ENCODE peak calls at places on chromosomes 6 and 20, in four cellular contexts. J is colonic mucosa, Y is choroid plexus epithelial cell, F is left lung. X is an unnamed sample.

GRCh38 chr20:9353916-9354276 is 160.5 kb upstream of the LAMP5 start:
- DNase-seq in F (no peak), J (no peak), Y (peak), X (no peak)

GRCh38 chr20:16533493-16533892 is 39.8 kb downstream of the KIF16B start:
- DNase-seq in J (no peak), F (no peak), Y (peak), X (no peak)

GRCh38 chr20:1816384-1817381 is 78.5 kb upstream of the SIRPA start:
- DNase-seq in J (no peak), Y (no peak), F (peak), X (no peak)

GRCh38 chr20:48148916-48149672 is 363.8 kb upstream of the SULF2 start:
- DNase-seq in J (no peak), F (no peak), Y (no peak), X (no peak)

GRCh38 chr6:139161817-139162284 is 27.0 kb downstream of the HECA start:
- DNase-seq in F (no peak), Y (no peak), J (no peak), X (no peak)

GRCh38 chr20:10217517-10218410 is 866 bp upstream of the SNAP25 start:
- DNase-seq in Y (peak), J (no peak), F (peak), X (no peak)

GRCh38 chr6:22435151-22435550 is 134.2 kb upstream of the HDGFL1 start:
- DNase-seq in Y (no peak), F (no peak), J (no peak), X (no peak)

GRCh38 chr6:45423111-45423900 is 45.6 kb upstream of the SUPT3H start:
- DNase-seq in Y (peak), F (peak), J (no peak), X (peak)

GRCh38 chr6:842141-842540 is 149.2 kb upstream of the EXOC2 start:
- DNase-seq in F (no peak), J (no peak), Y (peak), X (no peak)

GRCh38 chr6:43455034-43455747 is at the start of gene DLK2:
- DNase-seq in F (peak), J (no peak), Y (no peak), X (no peak)

GRCh38 chr6:28907394-28907793 is 16.4 kb downstream of the TRIM27 start:
- DNase-seq in J (no peak), F (no peak), Y (peak), X (no peak)

GRCh38 chr6:8705435-8706020 is 270.2 kb upstream of the SLC35B3 start:
- DNase-seq in J (no peak), Y (peak), F (no peak), X (no peak)

GRCh38 chr6:105492706-105493673 is 90.1 kb upstream of the PREP start:
- DNase-seq in F (no peak), Y (no peak), J (no peak), X (no peak)

DNA sequence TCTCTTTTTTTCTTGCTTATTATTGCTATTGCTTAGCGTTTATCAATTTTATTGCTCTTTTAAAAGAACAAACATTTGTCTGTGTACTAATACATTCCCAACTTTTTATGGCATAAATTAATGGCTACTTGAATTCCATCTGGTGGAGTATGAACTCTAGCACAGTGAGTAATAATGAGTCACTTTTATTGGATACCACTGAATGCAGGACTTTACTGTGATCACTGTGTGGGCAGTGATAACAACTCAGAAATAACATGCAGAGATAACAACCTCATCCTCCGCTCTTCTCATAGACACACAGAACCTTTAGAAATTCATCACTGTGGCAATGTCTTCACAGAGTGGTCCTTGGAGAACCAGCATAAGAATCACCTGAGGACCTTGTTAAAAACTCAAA is 174.9 kb upstream of the PRND start:
- DNase-seq in F (no peak), Y (peak), J (no peak), X (no peak)
- H3K4me3 ChIP-seq in F (no peak), Y (no peak), J (no peak), X (no peak)

GRCh38 chr6:56770011-56770520 is 127.4 kb upstream of the DST start:
- DNase-seq in F (no peak), J (no peak), Y (no peak), X (no peak)

GRCh38 chr6:56767435-56767834 is 124.7 kb upstream of the DST start:
- DNase-seq in J (no peak), F (no peak), Y (no peak), X (no peak)

GRCh38 chr6:56766806-56767178 is 124.1 kb upstream of the DST start:
- DNase-seq in Y (peak), J (no peak), F (no peak), X (no peak)

GRCh38 chr6:56766139-56766805 is 123.6 kb upstream of the DST start:
- DNase-seq in F (peak), Y (no peak), J (no peak), X (no peak)

DNA sequence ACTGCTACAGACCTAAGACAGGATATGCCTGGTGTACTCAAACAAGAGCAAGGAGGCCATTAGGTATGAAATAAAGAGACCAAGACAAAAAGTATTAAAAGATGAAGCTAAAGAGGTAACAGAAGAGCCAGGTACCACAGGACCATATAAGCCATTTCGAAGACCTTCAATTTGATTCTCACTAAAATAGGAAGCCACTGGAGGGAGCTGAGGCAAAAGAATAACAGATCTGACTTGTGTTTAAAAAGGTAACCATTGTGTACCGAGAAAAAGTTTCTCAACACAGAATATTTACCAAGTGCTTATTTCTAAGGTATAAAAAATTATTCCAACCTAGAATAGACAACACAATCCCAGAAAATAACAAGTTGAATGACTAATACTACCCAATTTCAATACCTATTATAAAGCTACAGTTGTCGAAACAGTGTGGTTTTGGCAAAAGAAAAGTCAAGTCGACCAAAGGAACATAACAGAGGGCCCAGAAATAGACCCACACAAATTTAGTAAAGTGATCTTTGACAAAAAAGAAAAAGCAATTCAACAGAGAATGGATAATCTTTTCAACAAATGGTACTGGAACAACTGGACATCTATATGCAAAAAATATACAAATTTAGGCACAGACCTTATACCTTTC is 125.3 kb upstream of the DST start:
- DNase-seq in Y (peak), F (no peak), J (no peak), X (no peak)
- TF ChIP-seq CTCF in Y (peak), F (no peak), J (no peak), X (no peak)

DNA sequence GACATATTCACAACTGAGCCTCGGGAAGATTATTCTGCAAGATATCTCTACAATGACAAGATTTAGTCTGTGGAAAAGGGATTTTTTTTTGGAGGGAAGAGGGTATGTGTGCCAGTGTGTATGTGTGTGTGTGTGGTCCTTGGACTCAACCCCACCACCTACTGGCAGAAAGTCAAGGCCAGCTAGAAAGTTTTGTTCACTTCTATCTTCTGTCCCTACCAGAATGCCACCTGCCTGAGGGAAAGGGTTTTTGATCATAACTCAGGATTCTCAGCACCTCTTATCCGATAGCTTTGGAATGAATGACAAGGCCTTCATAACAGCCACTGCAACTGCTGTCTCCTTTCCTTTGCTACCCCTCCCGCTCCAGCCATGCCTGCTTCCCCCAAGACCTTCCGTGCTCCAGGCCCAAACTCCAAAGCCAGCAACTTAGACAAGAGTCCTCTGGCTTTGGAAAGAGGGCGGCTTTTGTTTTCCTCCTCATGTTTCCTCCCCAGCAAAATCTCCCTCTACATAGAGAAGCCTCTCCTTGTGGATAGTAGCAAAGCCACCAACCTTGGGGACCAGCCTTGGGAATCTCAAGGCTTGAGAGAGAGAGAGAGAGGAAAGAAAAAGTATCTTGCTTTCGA is 18.6 kb downstream of the BTN3A1 start:
- DNase-seq in F (no peak), J (peak), Y (peak), X (no peak)
- H3K4me3 ChIP-seq in F (peak), J (peak), Y (peak), X (peak)

DNA sequence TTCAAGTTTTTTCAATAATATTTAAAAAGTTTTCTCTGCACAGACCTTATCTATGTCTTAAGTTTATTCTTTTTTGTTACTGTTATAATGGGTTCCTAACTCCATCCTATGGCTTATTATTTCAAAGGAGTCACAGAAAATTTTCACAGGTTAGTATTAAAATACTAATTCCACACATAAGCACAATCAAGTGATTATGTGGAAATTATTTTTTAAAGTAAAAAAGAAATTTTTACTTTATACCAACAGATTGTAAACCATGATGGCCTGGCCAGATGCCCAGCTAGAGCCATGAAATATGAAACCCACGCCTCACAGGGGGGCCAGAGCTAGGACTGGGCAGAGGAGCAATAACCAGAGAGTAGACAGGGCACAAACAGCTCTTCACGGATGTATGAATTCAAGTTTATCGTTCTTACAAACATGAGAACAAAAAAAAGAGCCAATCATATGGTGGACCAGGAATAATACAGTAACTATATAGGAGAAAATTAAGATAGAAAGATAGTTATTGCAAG is 34.0 kb downstream of the NUDT3 start:
- DNase-seq in Y (peak), J (no peak), F (no peak), X (no peak)
- TF ChIP-seq CTCF in Y (no peak), J (no peak), F (no peak), X (no peak)

GRCh38 chr20:59028812-59029211 is 3.3 kb downstream of the ATP5F1E start:
- DNase-seq in F (no peak), J (no peak), Y (no peak), X (no peak)

GRCh38 chr20:59025511-59025910 is 6.3 kb downstream of the TUBB1 start:
- DNase-seq in Y (no peak), F (no peak), J (no peak), X (no peak)

GRCh38 chr20:59027746-59028320 is 4.3 kb downstream of the ATP5F1E start:
- DNase-seq in J (no peak), Y (peak), F (no peak), X (no peak)

GRCh38 chr20:59025086-59025485 is 5.9 kb downstream of the TUBB1 start:
- DNase-seq in F (no peak), Y (no peak), J (no peak), X (no peak)

GRCh38 chr20:59026904-59027745 is 5.0 kb downstream of the ATP5F1E start:
- DNase-seq in J (no peak), F (no peak), Y (no peak), X (no peak)
- H3K4me3 ChIP-seq in J (no peak), F (no peak), Y (no peak), X (no peak)

DNA sequence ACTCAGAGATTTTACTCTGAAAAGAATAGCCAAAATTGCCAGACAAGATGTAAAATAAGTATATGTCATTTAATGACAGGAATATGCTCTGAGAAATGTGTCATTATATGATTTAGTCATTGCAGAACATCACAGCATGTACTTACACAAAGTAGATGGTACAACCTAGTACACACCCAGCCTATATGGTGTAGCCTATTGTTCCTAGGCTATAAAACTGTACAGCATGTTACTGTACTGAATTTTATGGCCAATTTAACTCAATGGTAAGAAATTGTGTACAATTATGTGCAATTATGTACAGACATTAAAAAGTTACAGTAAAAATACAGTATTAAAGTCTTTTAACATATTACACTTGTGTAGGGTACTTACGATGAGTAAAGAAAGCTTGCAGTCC is 311.9 kb upstream of the EPHA7 start:
- DNase-seq in F (no peak), Y (no peak), J (no peak), X (no peak)
- TF ChIP-seq CTCF in F (no peak), Y (no peak), J (no peak), X (no peak)

GRCh38 chr6:97668716-97669115 is 385.7 kb upstream of the MMS22L start:
- DNase-seq in J (no peak), F (no peak), Y (no peak), X (no peak)
- H3K4me3 ChIP-seq in J (no peak), F (no peak), Y (peak), X (no peak)